ENCODE peak calls at places on chromosome 12, in nine cellular contexts. A is cardiac muscle cell, I is adrenal gland, D is esophagus squamous epithelium, S is fibroblast of mammary gland, E is AG09319, C is brain microvascular endothelial cell, H is heart right ventricle, P is foreskin fibroblast. J is an unnamed sample.

GRCh38 chr12:32418221-32418620 is 18.9 kb downstream of the FGD4 start:
- DNase-seq in I (no peak), S (no peak), D (no peak), C (no peak), P (no peak), A (no peak), E (no peak), H (no peak), J (no peak)

GRCh38 chr12:53733051-53733812 is 6.0 kb upstream of the CALCOCO1 start:
- DNase-seq in E (no peak), C (peak), H (no peak), D (no peak), A (no peak), S (peak), P (peak), I (no peak), J (no peak)

GRCh38 chr12:57237952-57238853 is 8.7 kb downstream of the SHMT2 start:
- DNase-seq in H (peak), I (no peak), C (no peak), D (no peak), A (no peak), E (no peak), S (no peak), P (no peak), J (no peak)

GRCh38 chr12:68521321-68521839 is 89.3 kb upstream of the RAP1B start:
- DNase-seq in C (peak), P (peak), A (peak), S (peak), H (no peak), E (peak), D (no peak), I (no peak), J (no peak)

GRCh38 chr12:93526786-93527428 is 45.6 kb upstream of the SOCS2 start:
- DNase-seq in H (no peak), A (peak), I (peak), E (peak), C (peak), D (no peak), S (peak), P (peak), J (no peak)

GRCh38 chr12:130858084-130858483 is 13.8 kb upstream of the RAN start:
- DNase-seq in E (no peak), I (no peak), D (no peak), A (no peak), H (no peak), S (no peak), P (no peak), C (no peak), J (no peak)

GRCh38 chr12:69906411-69907216 is 81.6 kb downstream of the MYRFL start:
- DNase-seq in D (no peak), A (no peak), P (no peak), E (no peak), H (no peak), I (no peak), S (no peak), C (no peak), J (no peak)

GRCh38 chr12:75558262-75558661 is 46.9 kb upstream of the KRR1 start:
- DNase-seq in P (no peak), A (no peak), C (no peak), S (no peak), D (no peak), H (no peak), E (no peak), I (no peak), J (peak)

GRCh38 chr12:32305163-32305562 is 94.2 kb upstream of the FGD4 start:
- DNase-seq in S (peak), P (no peak), C (no peak), A (peak), D (no peak), E (no peak), I (no peak), H (no peak), J (no peak)

GRCh38 chr12:18261273-18261672 is at the start of gene PIK3C2G:
- DNase-seq in E (no peak), C (no peak), H (no peak), P (no peak), S (no peak), I (no peak), D (no peak), A (no peak), J (no peak)

GRCh38 chr12:96289067-96289466 is 94.9 kb downstream of the ELK3 start:
- DNase-seq in E (no peak), P (no peak), S (no peak), A (no peak), D (no peak), I (no peak), H (no peak), C (no peak), J (no peak)

GRCh38 chr12:52280319-52280795 is 5.9 kb downstream of the KRT86 start:
- DNase-seq in H (no peak), I (no peak), A (peak), D (no peak), S (peak), P (peak), C (peak), E (peak), J (no peak)

GRCh38 chr12:75878382-75878720 is 153.2 kb downstream of the PHLDA1 start:
- DNase-seq in D (no peak), P (no peak), H (no peak), E (peak), S (peak), C (peak), A (peak), I (peak), J (no peak)

GRCh38 chr12:31118831-31119530 is 45.3 kb downstream of the DDX11 start:
- DNase-seq in E (no peak), S (no peak), H (no peak), P (no peak), A (peak), C (no peak), I (no peak), D (no peak), J (peak)

GRCh38 chr12:12976366-12976765 is 23.7 kb downstream of the HEBP1 start:
- DNase-seq in S (peak), A (peak), E (peak), D (no peak), P (peak), C (peak), H (no peak), I (peak), J (no peak)

GRCh38 chr12:90102957-90103652 is 394.5 kb upstream of the ATP2B1 start:
- DNase-seq in A (peak), C (peak), D (no peak), S (peak), H (no peak), E (peak), P (no peak), I (no peak), J (peak)

GRCh38 chr12:121805171-121805687 is 1.4 kb downstream of the SETD1B start:
- DNase-seq in A (peak), E (no peak), C (no peak), D (no peak), H (no peak), P (no peak), I (no peak), S (peak), J (peak)

GRCh38 chr12:56038022-56038665 is 3.6 kb upstream of the RPS26 start:
- DNase-seq in I (no peak), A (no peak), D (no peak), H (no peak), E (no peak), P (no peak), C (no peak), S (no peak), J (no peak)

GRCh38 chr12:99769581-99769980 is 122.0 kb downstream of the GARIN6 start:
- DNase-seq in E (no peak), P (no peak), C (no peak), H (no peak), I (no peak), S (no peak), A (no peak), D (no peak), J (no peak)

GRCh38 chr12:13173537-13173936 is 23.0 kb upstream of the EMP1 start:
- DNase-seq in S (peak), I (peak), D (no peak), P (peak), A (peak), H (peak), C (peak), E (peak), J (no peak)

GRCh38 chr12:56718636-56719035 is 6.5 kb downstream of the NACA start:
- DNase-seq in H (no peak), S (no peak), I (no peak), E (no peak), D (no peak), A (no peak), P (no peak), C (no peak), J (no peak)

GRCh38 chr12:87820524-87821194 is 208.5 kb downstream of the C12orf50 start:
- DNase-seq in I (no peak), S (peak), E (no peak), A (peak), P (no peak), D (no peak), C (peak), H (no peak), J (no peak)

GRCh38 chr12:108312885-108313203 is 26.3 kb downstream of the CMKLR1 start:
- DNase-seq in S (no peak), H (peak), E (no peak), P (no peak), I (peak), D (no peak), C (no peak), A (peak), J (no peak)

GRCh38 chr12:51941669-51942455 is 9.6 kb upstream of the ACVR1B start:
- DNase-seq in D (no peak), E (no peak), H (no peak), P (no peak), I (no peak), A (no peak), S (no peak), C (no peak), J (no peak)

GRCh38 chr12:18942669-18943068 is 186.9 kb upstream of the PLEKHA5 start:
- DNase-seq in S (no peak), H (no peak), I (no peak), A (no peak), P (no peak), C (no peak), D (no peak), E (no peak), J (no peak)

GRCh38 chr12:43969882-43970281 is 134.0 kb downstream of the TMEM117 start:
- DNase-seq in H (no peak), P (peak), D (no peak), C (peak), E (no peak), S (peak), I (peak), A (peak), J (no peak)

GRCh38 chr12:21413369-21414277 is 23.8 kb upstream of the PYROXD1 start:
- DNase-seq in C (peak), H (no peak), E (no peak), I (no peak), P (no peak), S (no peak), D (no peak), A (no peak), J (no peak)

GRCh38 chr12:93111791-93112208 is 182.7 kb upstream of the EEA1 start:
- DNase-seq in H (no peak), D (no peak), S (no peak), A (no peak), I (no peak), C (no peak), E (no peak), P (no peak), J (no peak)

GRCh38 chr12:34348064-34348463 is 325.8 kb downstream of the ALG10 start:
- DNase-seq in D (no peak), S (no peak), H (no peak), A (no peak), I (no peak), P (no peak), E (no peak), C (no peak), J (no peak)

GRCh38 chr12:61071015-61071414 is 1189.2 kb upstream of the USP15 start:
- DNase-seq in E (no peak), I (no peak), H (no peak), D (no peak), P (no peak), C (no peak), A (no peak), S (no peak), J (no peak)

GRCh38 chr12:108947097-108947496 is 67.2 kb downstream of the DAO start:
- DNase-seq in A (no peak), D (no peak), I (no peak), P (no peak), E (no peak), S (no peak), H (no peak), C (no peak), J (no peak)

GRCh38 chr12:91333966-91334365 is 151.3 kb upstream of the DCN start:
- DNase-seq in S (no peak), D (no peak), H (no peak), P (no peak), C (no peak), I (no peak), A (no peak), E (no peak), J (no peak)

GRCh38 chr12:91327889-91328288 is 145.3 kb upstream of the DCN start:
- DNase-seq in C (no peak), A (peak), S (peak), D (no peak), P (peak), I (no peak), H (no peak), E (no peak), J (no peak)

GRCh38 chr12:91335724-91336123 is 153.1 kb upstream of the DCN start:
- DNase-seq in H (no peak), E (no peak), D (no peak), S (no peak), C (no peak), A (peak), I (no peak), P (peak), J (no peak)

GRCh38 chr12:91331371-91331770 is 148.8 kb upstream of the DCN start:
- DNase-seq in S (peak), I (no peak), P (no peak), H (no peak), D (no peak), A (no peak), E (no peak), C (no peak), J (no peak)

GRCh38 chr12:91332305-91332704 is 149.7 kb upstream of the DCN start:
- DNase-seq in A (peak), C (no peak), E (no peak), I (no peak), H (no peak), P (no peak), S (peak), D (no peak), J (no peak)
- TF ChIP-seq CTCF in A (no peak), C (no peak), E (no peak), I (no peak), H (peak), P (no peak), S (peak), D (peak), J (no peak)

GRCh38 chr12:14769462-14769836 is 33.8 kb downstream of the WBP11 start:
- DNase-seq in A (peak), C (no peak), H (peak), D (no peak), I (peak), P (peak), E (no peak), S (peak), J (peak)

GRCh38 chr12:14771651-14772137 is 31.6 kb downstream of the WBP11 start:
- DNase-seq in D (no peak), S (no peak), H (no peak), A (no peak), I (no peak), P (no peak), C (no peak), E (no peak), J (peak)

GRCh38 chr12:14770495-14771313 is 32.6 kb downstream of the WBP11 start:
- DNase-seq in D (peak), E (peak), H (peak), I (peak), S (peak), C (peak), A (peak), P (peak), J (peak)

GRCh38 chr12:14768823-14769405 is 34.4 kb downstream of the WBP11 start:
- DNase-seq in C (no peak), A (peak), D (no peak), S (peak), H (no peak), I (peak), E (no peak), P (peak), J (no peak)

DNA sequence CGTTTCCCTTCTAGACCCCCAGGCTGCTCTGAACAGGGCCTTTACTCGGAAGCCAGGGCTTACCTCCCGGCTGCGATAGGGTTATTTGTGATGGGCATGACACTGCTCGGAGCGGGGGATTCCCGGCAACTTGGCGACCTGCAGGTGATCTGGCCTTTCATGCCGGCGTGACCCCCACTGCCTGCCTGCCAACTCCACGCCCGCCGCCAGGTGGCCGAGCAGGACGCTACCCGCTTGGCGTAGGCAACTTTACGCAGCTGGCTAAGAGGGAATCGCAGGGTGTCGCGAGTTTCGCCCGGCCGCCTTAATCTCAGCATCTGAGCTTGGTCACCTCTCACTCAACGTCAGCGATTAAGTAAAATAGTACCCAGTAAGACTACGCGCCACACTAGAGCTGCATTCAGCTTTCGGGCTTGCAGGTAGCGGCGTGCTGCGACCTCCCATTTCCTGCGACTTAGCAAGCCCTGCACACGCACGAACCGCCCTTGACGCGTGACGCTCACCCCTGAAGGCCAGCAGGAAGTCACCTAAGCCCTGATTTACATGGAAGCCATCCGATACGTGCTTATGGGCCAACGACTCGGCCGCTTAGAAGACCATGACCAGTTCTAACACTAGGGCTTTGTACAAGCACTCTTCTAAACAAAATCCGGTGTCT is 33.3 kb downstream of the WBP11 start:
- DNase-seq in E (no peak), C (peak), D (peak), I (peak), P (peak), H (peak), S (peak), A (peak), J (peak)
- TF ChIP-seq CTCF in E (peak), C (peak), D (peak), I (peak), P (peak), H (peak), S (peak), A (peak), J (peak)

GRCh38 chr12:65099182-65099581 is 21.9 kb downstream of the WIF1 start:
- DNase-seq in C (no peak), I (no peak), H (no peak), P (no peak), A (no peak), D (no peak), S (no peak), E (no peak), J (no peak)

GRCh38 chr12:65098364-65098763 is 22.7 kb downstream of the WIF1 start:
- DNase-seq in D (no peak), E (no peak), I (no peak), S (peak), C (no peak), H (no peak), A (no peak), P (peak), J (no peak)

GRCh38 chr12:65094722-65095121 is 26.4 kb downstream of the WIF1 start:
- DNase-seq in I (no peak), H (no peak), A (no peak), S (no peak), D (no peak), E (no peak), P (no peak), C (no peak), J (no peak)

GRCh38 chr12:65100140-65100539 is 21.0 kb downstream of the WIF1 start:
- DNase-seq in P (peak), C (no peak), I (no peak), A (peak), H (no peak), S (peak), D (no peak), E (no peak), J (no peak)
- TF ChIP-seq CTCF in P (no peak), C (peak), I (no peak), A (peak), H (no peak), S (peak), D (no peak), E (no peak), J (peak)

GRCh38 chr12:124927325-124928094 is 13.1 kb upstream of the UBC start:
- DNase-seq in A (peak), S (peak), D (no peak), C (peak), P (peak), I (peak), H (peak), E (no peak), J (peak)

GRCh38 chr12:124928912-124929530 is 14.6 kb upstream of the UBC start:
- DNase-seq in D (no peak), E (no peak), C (no peak), I (peak), A (no peak), H (no peak), S (no peak), P (no peak), J (no peak)

GRCh38 chr12:124928095-124928911 is 13.9 kb upstream of the UBC start:
- DNase-seq in I (peak), A (peak), C (peak), P (peak), E (no peak), H (peak), S (peak), D (no peak), J (no peak)

GRCh38 chr12:124929649-124930419 is 15.4 kb upstream of the UBC start:
- DNase-seq in D (no peak), H (no peak), I (peak), C (no peak), E (no peak), P (no peak), A (no peak), S (no peak), J (no peak)

GRCh38 chr12:124930576-124930975 is 16.1 kb upstream of the UBC start:
- DNase-seq in E (no peak), P (no peak), S (no peak), C (no peak), H (no peak), A (no peak), D (no peak), I (no peak), J (no peak)
- TF ChIP-seq CTCF in E (no peak), P (no peak), S (no peak), C (no peak), H (no peak), A (no peak), D (no peak), I (no peak), J (no peak)

J was measured in nephron progenitor cell.